ENCODE peak calls at places on chromosomes 2 and 18, in six cellular contexts. H is heart left ventricle, U is A549, K is tibial nerve, Q is IMR-90, A is Peyer's patch. I is an unnamed sample.
A peak's percentile ranks its signal among the peaks of the same experiment; 100 is the strongest.

GRCh38 chr2:234544659-234545611 is 48.1 kb upstream of the ARL4C start:
- DNase-seq in K (peak; percentile 63), U (peak; percentile 81), A (peak; percentile 85), H (peak; percentile 54), Q (peak; percentile 59), I (peak; percentile 33)

GRCh38 chr2:182631299-182631698 is 84.8 kb upstream of the DNAJC10 start:
- DNase-seq in K (no peak), H (no peak), A (no peak), Q (no peak), U (no peak), I (no peak)

GRCh38 chr2:172128484-172128883 is 25.8 kb upstream of the DLX2 start:
- DNase-seq in K (no peak), U (no peak), H (no peak), A (no peak), Q (no peak), I (no peak)

GRCh38 chr2:216423071-216423470 is 10.8 kb downstream of the SMARCAL1 start:
- DNase-seq in U (no peak), K (no peak), H (no peak), A (no peak), Q (no peak), I (no peak)

GRCh38 chr18:54852780-54853675 is 24.8 kb downstream of the RAB27B start:
- DNase-seq in H (no peak), K (no peak), Q (no peak), U (no peak), A (no peak), I (no peak)

GRCh38 chr18:36195427-36196122 is 8.3 kb downstream of the MOCOS start:
- DNase-seq in U (no peak), K (no peak), A (no peak), H (no peak), Q (no peak), I (no peak)

GRCh38 chr18:68817584-68817983 is 19.7 kb downstream of the CCDC102B start:
- DNase-seq in H (no peak), K (no peak), Q (peak; percentile 84), U (no peak), A (no peak), I (no peak)

GRCh38 chr2:20623241-20623640 is 27.7 kb downstream of the HS1BP3 start:
- DNase-seq in K (no peak), Q (no peak), H (no peak), A (peak; percentile 34), U (no peak), I (no peak)

GRCh38 chr2:9782197-9782719 is 61.0 kb upstream of the TAF1B start:
- DNase-seq in K (no peak), Q (no peak), A (peak; percentile 85), U (no peak), H (no peak), I (peak; percentile 44)

GRCh38 chr2:235129856-235130255 is 178.0 kb downstream of the SH3BP4 start:
- DNase-seq in A (no peak), K (no peak), H (no peak), U (no peak), Q (peak; percentile 46), I (no peak)

GRCh38 chr2:67234443-67234842 is 162.7 kb upstream of the ETAA1 start:
- DNase-seq in H (no peak), A (no peak), Q (peak; percentile 72), U (no peak), K (no peak), I (no peak)

DNA sequence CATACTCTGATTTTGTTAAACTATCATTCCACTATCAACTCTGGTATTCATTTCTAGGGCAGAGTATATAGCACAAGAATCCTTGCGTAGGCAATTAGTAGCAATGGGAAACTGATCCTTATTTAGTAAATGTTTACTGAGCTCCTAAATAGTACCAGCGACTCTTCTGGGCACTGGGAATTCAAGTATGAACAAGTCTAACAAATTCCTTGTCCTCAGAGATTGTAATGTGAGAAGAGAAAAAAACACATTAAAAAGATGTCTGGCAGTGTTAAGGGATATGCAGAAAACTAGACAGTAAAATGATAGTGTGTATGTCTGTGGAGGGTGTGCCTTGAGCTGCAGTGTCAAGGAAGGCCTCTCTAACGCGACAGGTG is 721 bp downstream of the METTL5 start:
- DNase-seq in H (no peak), K (no peak), Q (no peak), U (no peak), A (no peak), I (no peak)
- H3K27ac ChIP-seq in H (peak overlapping the region; percentile 81), K (peak overlapping the region; percentile 79), Q (peak overlapping the region; percentile 88), U (peak overlapping the region; percentile 77), A (peak overlapping the region; percentile 77), I (peak overlapping the region; percentile 79)

DNA sequence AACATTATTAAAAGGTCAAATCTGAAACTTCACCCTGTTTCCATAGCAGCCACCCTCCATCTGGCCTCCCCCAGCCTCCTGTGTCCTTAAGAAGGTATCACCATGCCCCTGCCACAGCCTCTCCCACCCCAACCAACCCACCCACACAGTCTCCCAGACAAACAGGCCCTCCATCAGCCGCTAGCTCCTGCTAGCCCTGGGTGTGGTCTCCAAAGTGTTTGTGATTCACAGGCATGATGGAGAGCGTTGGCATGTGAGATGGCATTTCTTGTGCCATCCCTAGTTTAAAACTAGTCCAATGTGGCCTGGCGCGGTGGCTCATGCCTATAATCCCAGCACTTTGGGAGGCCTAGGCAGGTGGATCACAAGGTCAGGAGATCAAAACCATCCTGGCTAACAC is 44.9 kb upstream of the GPR45 start:
- DNase-seq in U (no peak), Q (no peak), H (no peak), K (no peak), A (no peak), I (no peak)
- H3K4me3 ChIP-seq in U (no peak overlapping the region), Q (no peak overlapping the region), H (no peak overlapping the region), K (no peak overlapping the region), A (no peak overlapping the region), I (no peak overlapping the region)

GRCh38 chr2:61670591-61671503 is 132.7 kb upstream of the XPO1 start:
- DNase-seq in H (peak; percentile 35), A (peak; percentile 63), U (peak; percentile 42), K (peak; percentile 27), Q (peak; percentile 47), I (peak; percentile 28)
- TF ChIP-seq POLR2A in H (no peak), A (peak; percentile 9), U (no peak), K (no peak), Q (no peak), I (no peak)

GRCh38 chr18:76454429-76454828 is 40.6 kb downstream of the ZNF516 start:
- DNase-seq in H (no peak), K (no peak), Q (peak; percentile 77), A (no peak), U (no peak), I (no peak)
- H3K27ac ChIP-seq in H (no peak overlapping the region), K (peak overlapping the region; percentile 82), Q (no peak overlapping the region), A (peak overlapping the region; percentile 41), U (no peak overlapping the region), I (no peak overlapping the region)

GRCh38 chr2:40877734-40878288 is 425.9 kb upstream of the SLC8A1 start:
- DNase-seq in A (no peak), U (no peak), H (no peak), K (no peak), Q (no peak), I (no peak)

GRCh38 chr2:40874380-40874779 is 422.5 kb upstream of the SLC8A1 start:
- DNase-seq in U (no peak), H (no peak), K (no peak), Q (no peak), A (no peak), I (no peak)

DNA sequence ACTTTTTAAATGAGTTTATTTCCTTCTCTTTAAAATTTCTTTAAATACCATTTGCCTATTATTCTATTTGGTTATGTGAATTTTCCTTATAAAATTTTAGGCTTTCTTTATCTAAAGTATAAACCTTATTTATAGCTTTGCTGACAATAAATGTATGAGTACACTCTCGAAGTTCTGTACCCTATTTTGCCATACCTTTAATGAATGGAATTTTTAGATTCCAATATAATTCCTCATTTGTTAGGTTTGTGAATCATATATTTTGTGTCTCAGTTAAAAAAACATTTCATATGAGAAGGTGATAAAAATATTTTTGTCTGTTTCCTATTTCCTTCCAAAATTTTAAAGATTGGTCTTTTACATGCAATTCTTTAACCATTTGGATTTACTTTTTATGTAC is 427.4 kb upstream of the SLC8A1 start:
- DNase-seq in U (no peak), Q (no peak), H (no peak), A (no peak), K (no peak), I (no peak)
- H3K4me3 ChIP-seq in U (no peak overlapping the region), Q (no peak overlapping the region), H (no peak overlapping the region), A (no peak overlapping the region), K (no peak overlapping the region), I (no peak overlapping the region)

DNA sequence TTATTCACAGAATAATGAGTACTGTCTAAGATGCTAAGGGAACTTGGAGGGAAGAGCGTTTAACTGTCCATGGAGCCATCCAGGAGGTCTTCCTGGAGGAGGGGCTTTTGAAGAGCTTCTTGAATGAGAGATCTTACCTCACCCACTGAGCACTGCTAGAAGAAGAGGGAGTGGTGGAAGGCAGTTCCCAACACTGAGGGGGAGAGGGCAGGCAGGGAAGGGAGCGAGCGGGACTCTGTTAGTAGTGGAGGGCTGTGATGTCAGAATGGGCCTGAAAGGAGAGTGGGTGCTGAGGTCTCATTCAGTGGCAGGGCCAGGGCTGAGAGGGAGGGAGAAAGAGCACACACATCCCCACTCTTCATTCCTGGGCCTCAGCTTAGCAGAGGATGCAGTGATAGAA is 65.0 kb downstream of the NCK2 start:
- DNase-seq in K (no peak), H (no peak), Q (no peak), U (no peak), A (no peak), I (no peak)
- TF ChIP-seq POLR2A in K (no peak), H (no peak), Q (no peak), U (no peak), A (no peak), I (no peak)

GRCh38 chr2:217724436-217724835 is 278.4 kb downstream of the TNS1 start:
- DNase-seq in A (no peak), H (no peak), U (no peak), K (no peak), Q (no peak), I (no peak)
- H3K27ac ChIP-seq in A (no peak overlapping the region), H (no peak overlapping the region), U (no peak overlapping the region), K (no peak overlapping the region), Q (no peak overlapping the region), I (no peak overlapping the region)

DNA sequence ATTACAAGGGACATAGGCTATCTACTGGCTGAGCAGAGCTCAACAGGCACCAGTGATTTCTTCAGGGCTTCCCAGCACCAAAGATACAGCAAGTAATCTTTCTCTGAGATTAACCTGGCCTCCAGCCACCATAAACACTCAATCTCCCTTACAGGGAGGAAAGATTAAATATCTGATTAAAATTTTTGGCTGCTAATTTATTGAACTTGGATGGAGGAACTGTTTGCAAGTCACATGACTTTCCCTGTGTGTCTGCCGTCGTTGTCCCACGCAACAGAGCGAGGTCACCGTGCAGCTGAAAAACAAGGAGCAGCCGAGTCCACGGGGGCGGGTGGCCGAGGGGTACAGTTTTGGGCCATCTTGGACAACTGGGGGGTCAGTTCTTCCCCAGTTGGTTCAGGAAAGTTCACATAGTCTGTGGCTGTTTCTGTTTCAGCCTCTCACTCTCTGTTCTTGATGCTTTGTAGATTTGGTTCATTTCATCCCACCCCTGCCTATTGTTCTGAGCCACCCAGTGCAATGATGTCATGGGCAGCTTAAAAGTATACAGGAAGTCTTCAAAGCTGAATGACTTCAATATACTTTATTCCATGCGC is 186.8 kb upstream of the CTAGE1 start:
- DNase-seq in A (no peak), K (peak; percentile 33), H (peak; percentile 58), U (no peak), Q (peak; percentile 36), I (peak; percentile 63)
- H3K4me3 ChIP-seq in A (no peak overlapping the region), K (peak overlapping the region; percentile 32), H (peak overlapping the region; percentile 46), U (no peak overlapping the region), Q (no peak overlapping the region), I (no peak overlapping the region)

I was measured in prostate gland.